ENCODE peak calls at places on chromosomes 16 and 17, in six cellular contexts. One of them, this sample, is unnamed.

GRCh38 chr16:22328081-22328725 is 31.0 kb downstream of the POLR3E start:
- DNase-seq in stimulated activated CD8-positive, alpha-beta memory T cell treated with anti-CD3 and anti-CD28 coated beads, Interleukin-2, amount 100 ng/mL, for 1 hour: no peak
- DNase-seq in activated naive CD4-positive, alpha-beta T cell treated with Interleukin-2 at 50 U/mL for 16 hours: no peak
- DNase-seq in CD8-positive, alpha-beta memory T cell: no peak
- DNase-seq in upper lobe of right lung: peak
- DNase-seq in type B pancreatic cell: no peak
- DNase-seq in this sample: no peak

GRCh38 chr17:67049025-67049739 is 4.8 kb downstream of the CACNG1 start:
- DNase-seq in activated naive CD4-positive, alpha-beta T cell treated with Interleukin-2 at 50 U/mL for 16 hours: no peak
- DNase-seq in upper lobe of right lung: no peak
- DNase-seq in stimulated activated CD8-positive, alpha-beta memory T cell treated with anti-CD3 and anti-CD28 coated beads, Interleukin-2, amount 100 ng/mL, for 1 hour: no peak
- DNase-seq in type B pancreatic cell: no peak
- DNase-seq in CD8-positive, alpha-beta memory T cell: peak
- DNase-seq in this sample: no peak

GRCh38 chr17:80919331-80920284 is 72.0 kb upstream of the CHMP6 start:
- DNase-seq in CD8-positive, alpha-beta memory T cell: no peak
- DNase-seq in upper lobe of right lung: peak
- DNase-seq in stimulated activated CD8-positive, alpha-beta memory T cell treated with anti-CD3 and anti-CD28 coated beads, Interleukin-2, amount 100 ng/mL, for 1 hour: no peak
- DNase-seq in type B pancreatic cell: no peak
- DNase-seq in activated naive CD4-positive, alpha-beta T cell treated with Interleukin-2 at 50 U/mL for 16 hours: no peak
- DNase-seq in this sample: no peak

GRCh38 chr17:58630883-58631522 is 60.8 kb downstream of the TEX14 start:
- DNase-seq in activated naive CD4-positive, alpha-beta T cell treated with Interleukin-2 at 50 U/mL for 16 hours: peak
- DNase-seq in type B pancreatic cell: no peak
- DNase-seq in CD8-positive, alpha-beta memory T cell: peak
- DNase-seq in stimulated activated CD8-positive, alpha-beta memory T cell treated with anti-CD3 and anti-CD28 coated beads, Interleukin-2, amount 100 ng/mL, for 1 hour: peak
- DNase-seq in upper lobe of right lung: no peak
- DNase-seq in this sample: no peak

GRCh38 chr16:57800213-57801097 is 1.8 kb downstream of the KIFC3 start:
- DNase-seq in activated naive CD4-positive, alpha-beta T cell treated with Interleukin-2 at 50 U/mL for 16 hours: no peak
- DNase-seq in type B pancreatic cell: no peak
- DNase-seq in CD8-positive, alpha-beta memory T cell: no peak
- DNase-seq in upper lobe of right lung: no peak
- DNase-seq in stimulated activated CD8-positive, alpha-beta memory T cell treated with anti-CD3 and anti-CD28 coated beads, Interleukin-2, amount 100 ng/mL, for 1 hour: no peak
- DNase-seq in this sample: no peak

GRCh38 chr16:65071371-65072311 is 50.2 kb downstream of the CDH11 start:
- DNase-seq in upper lobe of right lung: peak
- DNase-seq in CD8-positive, alpha-beta memory T cell: no peak
- DNase-seq in type B pancreatic cell: no peak
- DNase-seq in activated naive CD4-positive, alpha-beta T cell treated with Interleukin-2 at 50 U/mL for 16 hours: no peak
- DNase-seq in stimulated activated CD8-positive, alpha-beta memory T cell treated with anti-CD3 and anti-CD28 coated beads, Interleukin-2, amount 100 ng/mL, for 1 hour: no peak
- DNase-seq in this sample: no peak

GRCh38 chr17:62189377-62189776 is 124.3 kb upstream of the MED13 start:
- DNase-seq in activated naive CD4-positive, alpha-beta T cell treated with Interleukin-2 at 50 U/mL for 16 hours: no peak
- DNase-seq in upper lobe of right lung: no peak
- DNase-seq in type B pancreatic cell: no peak
- DNase-seq in stimulated activated CD8-positive, alpha-beta memory T cell treated with anti-CD3 and anti-CD28 coated beads, Interleukin-2, amount 100 ng/mL, for 1 hour: no peak
- DNase-seq in CD8-positive, alpha-beta memory T cell: no peak
- DNase-seq in this sample: no peak

GRCh38 chr16:57726433-57726947 is 9.1 kb upstream of the KATNB1 start:
- DNase-seq in CD8-positive, alpha-beta memory T cell: no peak
- DNase-seq in activated naive CD4-positive, alpha-beta T cell treated with Interleukin-2 at 50 U/mL for 16 hours: no peak
- DNase-seq in upper lobe of right lung: no peak
- DNase-seq in type B pancreatic cell: no peak
- DNase-seq in stimulated activated CD8-positive, alpha-beta memory T cell treated with anti-CD3 and anti-CD28 coated beads, Interleukin-2, amount 100 ng/mL, for 1 hour: no peak
- DNase-seq in this sample: no peak

GRCh38 chr16:17921357-17921978 is 415.1 kb downstream of the NPIPA8 start:
- DNase-seq in upper lobe of right lung: no peak
- DNase-seq in activated naive CD4-positive, alpha-beta T cell treated with Interleukin-2 at 50 U/mL for 16 hours: peak
- DNase-seq in stimulated activated CD8-positive, alpha-beta memory T cell treated with anti-CD3 and anti-CD28 coated beads, Interleukin-2, amount 100 ng/mL, for 1 hour: peak
- DNase-seq in CD8-positive, alpha-beta memory T cell: peak
- DNase-seq in type B pancreatic cell: no peak
- DNase-seq in this sample: no peak

GRCh38 chr17:36931096-36931696 is 6.1 kb upstream of the LHX1 start:
- DNase-seq in activated naive CD4-positive, alpha-beta T cell treated with Interleukin-2 at 50 U/mL for 16 hours: no peak
- DNase-seq in type B pancreatic cell: no peak
- DNase-seq in upper lobe of right lung: no peak
- DNase-seq in CD8-positive, alpha-beta memory T cell: no peak
- DNase-seq in stimulated activated CD8-positive, alpha-beta memory T cell treated with anti-CD3 and anti-CD28 coated beads, Interleukin-2, amount 100 ng/mL, for 1 hour: no peak
- DNase-seq in this sample: no peak

GRCh38 chr17:50268040-50268439 is 6.2 kb upstream of the TMEM92 start:
- DNase-seq in upper lobe of right lung: peak
- DNase-seq in type B pancreatic cell: no peak
- DNase-seq in CD8-positive, alpha-beta memory T cell: no peak
- DNase-seq in stimulated activated CD8-positive, alpha-beta memory T cell treated with anti-CD3 and anti-CD28 coated beads, Interleukin-2, amount 100 ng/mL, for 1 hour: no peak
- DNase-seq in activated naive CD4-positive, alpha-beta T cell treated with Interleukin-2 at 50 U/mL for 16 hours: peak
- DNase-seq in this sample: no peak

GRCh38 chr16:78976212-78976611 is 624.3 kb downstream of the MAF start:
- DNase-seq in CD8-positive, alpha-beta memory T cell: no peak
- DNase-seq in stimulated activated CD8-positive, alpha-beta memory T cell treated with anti-CD3 and anti-CD28 coated beads, Interleukin-2, amount 100 ng/mL, for 1 hour: no peak
- DNase-seq in upper lobe of right lung: no peak
- DNase-seq in activated naive CD4-positive, alpha-beta T cell treated with Interleukin-2 at 50 U/mL for 16 hours: peak
- DNase-seq in type B pancreatic cell: no peak
- DNase-seq in this sample: no peak

GRCh38 chr17:78805301-78805700 is 23.2 kb upstream of the CYTH1 start:
- DNase-seq in CD8-positive, alpha-beta memory T cell: peak
- DNase-seq in activated naive CD4-positive, alpha-beta T cell treated with Interleukin-2 at 50 U/mL for 16 hours: peak
- DNase-seq in stimulated activated CD8-positive, alpha-beta memory T cell treated with anti-CD3 and anti-CD28 coated beads, Interleukin-2, amount 100 ng/mL, for 1 hour: peak
- DNase-seq in upper lobe of right lung: no peak
- DNase-seq in type B pancreatic cell: no peak
- DNase-seq in this sample: no peak

GRCh38 chr17:27543464-27543856 is 87.2 kb downstream of the KSR1 start:
- DNase-seq in CD8-positive, alpha-beta memory T cell: no peak
- DNase-seq in type B pancreatic cell: no peak
- DNase-seq in upper lobe of right lung: no peak
- DNase-seq in stimulated activated CD8-positive, alpha-beta memory T cell treated with anti-CD3 and anti-CD28 coated beads, Interleukin-2, amount 100 ng/mL, for 1 hour: no peak
- DNase-seq in activated naive CD4-positive, alpha-beta T cell treated with Interleukin-2 at 50 U/mL for 16 hours: no peak
- DNase-seq in this sample: no peak

GRCh38 chr17:55335625-55336024 is 70.9 kb downstream of the HLF start:
- DNase-seq in CD8-positive, alpha-beta memory T cell: no peak
- DNase-seq in upper lobe of right lung: no peak
- DNase-seq in type B pancreatic cell: no peak
- DNase-seq in stimulated activated CD8-positive, alpha-beta memory T cell treated with anti-CD3 and anti-CD28 coated beads, Interleukin-2, amount 100 ng/mL, for 1 hour: no peak
- DNase-seq in activated naive CD4-positive, alpha-beta T cell treated with Interleukin-2 at 50 U/mL for 16 hours: no peak
- DNase-seq in this sample: no peak

GRCh38 chr16:77169650-77170236 is 21.2 kb upstream of the MON1B start:
- DNase-seq in upper lobe of right lung: no peak
- DNase-seq in CD8-positive, alpha-beta memory T cell: no peak
- DNase-seq in activated naive CD4-positive, alpha-beta T cell treated with Interleukin-2 at 50 U/mL for 16 hours: peak
- DNase-seq in stimulated activated CD8-positive, alpha-beta memory T cell treated with anti-CD3 and anti-CD28 coated beads, Interleukin-2, amount 100 ng/mL, for 1 hour: peak
- DNase-seq in type B pancreatic cell: no peak
- DNase-seq in this sample: no peak

GRCh38 chr16:29698042-29698441 is 19.1 kb downstream of the QPRT start:
- DNase-seq in stimulated activated CD8-positive, alpha-beta memory T cell treated with anti-CD3 and anti-CD28 coated beads, Interleukin-2, amount 100 ng/mL, for 1 hour: no peak
- DNase-seq in CD8-positive, alpha-beta memory T cell: no peak
- DNase-seq in activated naive CD4-positive, alpha-beta T cell treated with Interleukin-2 at 50 U/mL for 16 hours: no peak
- DNase-seq in upper lobe of right lung: no peak
- DNase-seq in type B pancreatic cell: no peak
- DNase-seq in this sample: no peak

GRCh38 chr17:31537558-31537957 is 146.1 kb downstream of the RAB11FIP4 start:
- DNase-seq in CD8-positive, alpha-beta memory T cell: no peak
- DNase-seq in type B pancreatic cell: no peak
- DNase-seq in upper lobe of right lung: no peak
- DNase-seq in activated naive CD4-positive, alpha-beta T cell treated with Interleukin-2 at 50 U/mL for 16 hours: no peak
- DNase-seq in stimulated activated CD8-positive, alpha-beta memory T cell treated with anti-CD3 and anti-CD28 coated beads, Interleukin-2, amount 100 ng/mL, for 1 hour: no peak
- DNase-seq in this sample: no peak

GRCh38 chr16:86363057-86363490 is 147.3 kb upstream of the FOXF1 start:
- DNase-seq in type B pancreatic cell: no peak
- DNase-seq in stimulated activated CD8-positive, alpha-beta memory T cell treated with anti-CD3 and anti-CD28 coated beads, Interleukin-2, amount 100 ng/mL, for 1 hour: no peak
- DNase-seq in activated naive CD4-positive, alpha-beta T cell treated with Interleukin-2 at 50 U/mL for 16 hours: no peak
- DNase-seq in CD8-positive, alpha-beta memory T cell: no peak
- DNase-seq in upper lobe of right lung: no peak
- DNase-seq in this sample: peak

GRCh38 chr16:10681310-10682308 is 13.1 kb downstream of the TEKT5 start:
- DNase-seq in type B pancreatic cell: peak
- DNase-seq in activated naive CD4-positive, alpha-beta T cell treated with Interleukin-2 at 50 U/mL for 16 hours: no peak
- DNase-seq in upper lobe of right lung: peak
- DNase-seq in CD8-positive, alpha-beta memory T cell: no peak
- DNase-seq in stimulated activated CD8-positive, alpha-beta memory T cell treated with anti-CD3 and anti-CD28 coated beads, Interleukin-2, amount 100 ng/mL, for 1 hour: no peak
- DNase-seq in this sample: no peak

GRCh38 chr17:16328997-16329396 is 24.3 kb downstream of the CENPV start:
- DNase-seq in type B pancreatic cell: no peak
- DNase-seq in CD8-positive, alpha-beta memory T cell: no peak
- DNase-seq in stimulated activated CD8-positive, alpha-beta memory T cell treated with anti-CD3 and anti-CD28 coated beads, Interleukin-2, amount 100 ng/mL, for 1 hour: no peak
- DNase-seq in upper lobe of right lung: no peak
- DNase-seq in activated naive CD4-positive, alpha-beta T cell treated with Interleukin-2 at 50 U/mL for 16 hours: no peak
- DNase-seq in this sample: no peak

GRCh38 chr17:56629450-56630187 is 36.1 kb downstream of the NOG start:
- DNase-seq in upper lobe of right lung: no peak
- DNase-seq in stimulated activated CD8-positive, alpha-beta memory T cell treated with anti-CD3 and anti-CD28 coated beads, Interleukin-2, amount 100 ng/mL, for 1 hour: no peak
- DNase-seq in type B pancreatic cell: no peak
- DNase-seq in CD8-positive, alpha-beta memory T cell: no peak
- DNase-seq in activated naive CD4-positive, alpha-beta T cell treated with Interleukin-2 at 50 U/mL for 16 hours: no peak
- DNase-seq in this sample: peak

GRCh38 chr17:15038656-15039055 is 226.5 kb downstream of the PMP22 start:
- DNase-seq in type B pancreatic cell: no peak
- DNase-seq in activated naive CD4-positive, alpha-beta T cell treated with Interleukin-2 at 50 U/mL for 16 hours: no peak
- DNase-seq in upper lobe of right lung: no peak
- DNase-seq in CD8-positive, alpha-beta memory T cell: no peak
- DNase-seq in stimulated activated CD8-positive, alpha-beta memory T cell treated with anti-CD3 and anti-CD28 coated beads, Interleukin-2, amount 100 ng/mL, for 1 hour: no peak
- DNase-seq in this sample: no peak

GRCh38 chr16:81997738-81998137 is 13.5 kb downstream of the SDR42E1 start:
- DNase-seq in type B pancreatic cell: no peak
- DNase-seq in activated naive CD4-positive, alpha-beta T cell treated with Interleukin-2 at 50 U/mL for 16 hours: no peak
- DNase-seq in stimulated activated CD8-positive, alpha-beta memory T cell treated with anti-CD3 and anti-CD28 coated beads, Interleukin-2, amount 100 ng/mL, for 1 hour: no peak
- DNase-seq in upper lobe of right lung: no peak
- DNase-seq in CD8-positive, alpha-beta memory T cell: no peak
- DNase-seq in this sample: no peak

This sample was measured in 8988T.